ENCODE peak calls at places on chromosome 6, in five cellular contexts. V is H9, K is mesenchymal stem cell, Y is H1, W is trophoblast cell. S is an unnamed sample.

GRCh38 chr6:158047120-158047518 is 65.5 kb downstream of the SYNJ2 start:
- DNase-seq in V (no peak), K (no peak), Y (no peak), W (no peak), S (no peak)

GRCh38 chr6:36381502-36382389 is 5.7 kb downstream of the ETV7 start:
- DNase-seq in V (no peak), K (no peak), Y (no peak), W (peak), S (no peak)

GRCh38 chr6:42200035-42200434 is 5.3 kb upstream of the GUCA1B start:
- DNase-seq in V (no peak), K (peak), Y (no peak), W (no peak), S (no peak)

GRCh38 chr6:81727876-81728517 is 24.5 kb downstream of the TENT5A start:
- DNase-seq in V (no peak), K (no peak), Y (no peak), W (no peak), S (no peak)

GRCh38 chr6:80338201-80338836 is 231.8 kb downstream of the BCKDHB start:
- DNase-seq in V (peak), K (peak), Y (peak), W (peak), S (peak)

GRCh38 chr6:93787841-93788240 is 368.5 kb upstream of the EPHA7 start:
- DNase-seq in V (no peak), K (peak), Y (no peak), W (no peak), S (no peak)

GRCh38 chr6:100479180-100480035 is 14.7 kb upstream of the SIM1 start:
- DNase-seq in V (no peak), K (peak), Y (no peak), W (no peak), S (peak)

GRCh38 chr6:7176208-7176607 is 68.4 kb downstream of the RREB1 start:
- DNase-seq in V (peak), K (no peak), Y (no peak), W (peak), S (no peak)

GRCh38 chr6:14286144-14286543 is 168.6 kb downstream of the CD83 start:
- DNase-seq in V (no peak), K (no peak), Y (no peak), W (no peak), S (no peak)

GRCh38 chr6:29131691-29132090 is 23.8 kb downstream of the OR2J3 start:
- DNase-seq in V (no peak), K (no peak), Y (no peak), W (no peak), S (no peak)

GRCh38 chr6:31058128-31058894 is 48.0 kb downstream of the MUC22 start:
- DNase-seq in V (no peak), K (peak), Y (no peak), W (peak), S (peak)

GRCh38 chr6:140360651-140361050 is 986.2 kb upstream of the CITED2 start:
- DNase-seq in V (no peak), K (peak), Y (no peak), W (no peak), S (no peak)

GRCh38 chr6:157830354-157831017 is 7.4 kb downstream of the SNX9 start:
- DNase-seq in V (no peak), K (no peak), Y (no peak), W (no peak), S (no peak)

GRCh38 chr6:156776470-156776840 is 723 bp upstream of the ARID1B start:
- DNase-seq in V (no peak), K (peak), Y (no peak), W (no peak), S (no peak)

GRCh38 chr6:35139924-35140524 is 1.1 kb downstream of the TCP11 start:
- DNase-seq in V (peak), K (peak), Y (no peak), W (peak), S (peak)

GRCh38 chr6:46687619-46688097 is at the start of gene TDRD6:
- DNase-seq in V (peak), K (no peak), Y (no peak), W (no peak), S (no peak)

GRCh38 chr6:46689657-46690056 is 2.0 kb downstream of the TDRD6 start:
- DNase-seq in V (no peak), K (no peak), Y (no peak), W (no peak), S (no peak)

GRCh38 chr6:46690126-46690525 is 2.4 kb downstream of the TDRD6 start:
- DNase-seq in V (no peak), K (no peak), Y (no peak), W (no peak), S (no peak)

GRCh38 chr6:46688966-46689335 is 1.3 kb downstream of the TDRD6 start:
- DNase-seq in V (no peak), K (no peak), Y (no peak), W (no peak), S (no peak)

DNA sequence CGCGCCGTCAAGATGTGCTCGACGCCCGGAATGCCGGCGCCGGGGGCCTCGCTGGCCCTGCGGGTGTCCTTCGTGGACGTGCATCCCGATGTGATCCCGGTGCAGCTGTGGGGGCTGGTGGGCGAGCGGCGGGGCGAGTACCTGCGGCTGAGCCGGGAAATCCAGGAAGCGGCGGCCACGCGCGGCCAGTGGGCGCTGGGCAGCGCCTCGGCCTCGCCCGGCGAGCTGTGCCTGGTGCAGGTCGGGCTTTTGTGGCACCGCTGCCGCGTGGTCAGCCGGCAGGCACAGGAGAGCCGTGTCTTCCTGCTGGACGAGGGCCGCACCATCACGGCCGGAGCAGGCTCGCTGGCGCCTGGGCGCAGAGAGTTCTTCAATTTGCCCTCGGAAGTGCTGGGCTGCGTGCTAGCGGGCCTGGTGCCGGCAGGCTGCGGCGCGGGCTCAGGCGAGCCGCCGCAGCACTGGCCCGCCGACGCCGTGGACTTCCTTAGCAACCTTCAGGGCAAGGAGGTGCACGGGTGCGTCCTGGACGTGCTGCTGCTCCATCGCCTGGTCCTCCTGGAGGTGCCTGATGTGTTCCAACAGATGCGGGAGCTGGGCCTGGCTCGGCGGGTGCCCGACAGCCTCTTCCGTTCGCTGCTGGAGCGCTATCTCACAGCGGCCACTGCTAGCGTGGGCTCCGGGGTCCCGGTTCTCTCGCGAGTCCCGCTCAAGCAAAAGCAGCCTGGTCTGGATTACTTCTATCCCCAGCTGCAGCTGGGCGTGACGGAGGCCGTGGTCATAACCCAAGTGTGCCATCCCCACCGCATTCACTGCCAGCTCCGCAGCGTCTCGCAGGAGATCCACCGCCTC is 656 bp downstream of the TDRD6 start:
- DNase-seq in V (peak), K (no peak), Y (no peak), W (no peak), S (no peak)
- H2BK12ac ChIP-seq in V (no peak), K (no peak), Y (no peak), W (no peak), S (no peak)

GRCh38 chr6:108654465-108655106 is 93.9 kb downstream of the FOXO3 start:
- DNase-seq in V (no peak), K (no peak), Y (no peak), W (no peak), S (no peak)

GRCh38 chr6:108658174-108658573 is 97.5 kb downstream of the FOXO3 start:
- DNase-seq in V (no peak), K (no peak), Y (no peak), W (no peak), S (no peak)

GRCh38 chr6:108656834-108657233 is 96.1 kb downstream of the FOXO3 start:
- DNase-seq in V (no peak), K (no peak), Y (no peak), W (no peak), S (no peak)

GRCh38 chr6:108653864-108654402 is 93.2 kb downstream of the FOXO3 start:
- DNase-seq in V (no peak), K (no peak), Y (no peak), W (no peak), S (no peak)

DNA sequence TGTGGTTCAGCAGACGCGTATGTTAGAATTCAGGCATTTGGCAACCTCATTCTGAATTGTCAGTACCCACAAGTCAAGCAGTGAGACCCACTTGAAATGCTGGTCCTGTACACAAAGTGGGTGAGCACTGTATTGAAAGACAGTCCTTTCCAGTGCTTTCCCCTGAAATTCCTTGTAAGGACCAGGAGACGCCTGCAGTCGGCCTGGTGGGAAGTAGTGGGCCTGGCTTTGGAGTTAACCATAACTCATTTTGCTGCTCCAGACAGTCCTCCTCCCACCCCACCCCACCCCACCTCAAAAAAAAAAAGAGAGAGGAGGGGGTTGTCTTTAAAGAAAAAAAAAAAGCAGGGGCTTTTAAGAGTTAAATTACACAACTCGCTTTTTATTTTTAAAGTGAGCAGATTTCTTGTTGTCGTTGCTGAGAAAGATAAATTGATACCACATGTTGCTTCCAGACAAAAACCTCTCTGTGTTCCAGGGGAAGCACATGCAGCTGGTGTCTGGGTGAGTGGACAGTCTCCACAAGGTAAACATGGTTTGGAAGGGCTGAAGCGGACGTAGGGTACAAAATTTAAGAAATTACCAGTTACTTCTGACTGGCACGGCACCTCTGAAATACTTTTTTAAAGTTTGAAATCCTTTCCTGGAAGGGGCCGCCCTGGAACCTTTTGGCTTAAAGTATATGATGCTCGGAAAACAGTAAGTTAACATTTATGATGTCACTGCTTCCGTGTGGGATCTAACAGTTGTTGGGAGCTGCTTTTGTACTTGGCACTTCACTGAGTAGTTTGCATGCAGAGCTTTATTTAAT is 95.3 kb downstream of the FOXO3 start:
- DNase-seq in V (no peak), K (peak), Y (no peak), W (no peak), S (no peak)
- H3K14ac ChIP-seq in V (no peak), K (no peak), Y (no peak), W (peak), S (no peak)

GRCh38 chr6:101761124-101761601 is 367.7 kb downstream of the GRIK2 start:
- DNase-seq in V (no peak), K (peak), Y (no peak), W (peak), S (no peak)
- H3K18ac ChIP-seq in V (no peak), K (no peak), Y (no peak), W (no peak), S (no peak)

GRCh38 chr6:38364127-38364526 is 275.6 kb downstream of the BTBD9 start:
- DNase-seq in V (no peak), K (no peak), Y (no peak), W (no peak), S (no peak)
- H2BK12ac ChIP-seq in V (no peak), K (no peak), Y (no peak), W (no peak), S (no peak)

DNA sequence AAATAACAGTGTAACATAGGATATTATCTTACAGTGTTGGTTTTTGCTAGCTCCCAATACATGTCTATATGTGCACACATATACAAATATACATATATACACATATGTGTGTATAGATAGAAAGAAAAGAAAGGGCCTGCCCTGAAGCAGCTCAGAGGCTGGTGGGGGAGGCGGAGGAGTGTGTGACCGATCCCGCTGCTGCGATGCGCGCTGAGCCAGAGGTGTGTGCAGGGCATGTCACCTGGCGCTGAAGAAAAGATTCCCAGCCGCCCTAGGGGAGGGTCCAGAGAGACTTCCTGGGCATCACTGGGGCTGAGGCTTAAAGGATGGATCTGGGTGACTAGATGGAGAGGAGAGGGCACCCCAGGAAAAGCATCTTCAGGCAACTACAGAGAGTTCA is 110.2 kb downstream of the FAM50B start:
- DNase-seq in V (no peak), K (no peak), Y (no peak), W (no peak), S (no peak)
- H3K14ac ChIP-seq in V (no peak), K (no peak), Y (no peak), W (no peak), S (no peak)

S was measured in neuronal stem cell.